ENCODE peak calls at places on chromosomes 11 and 22, in nine cellular contexts. One of them, this sample, is unnamed.

GRCh38 chr11:122101625-122102291 is 14.3 kb downstream of the BLID start:
- DNase-seq in body of pancreas: peak; percentile 55
- DNase-seq in heart left ventricle: peak; percentile 66
- DNase-seq in NB4: no peak
- DNase-seq in H1: peak; percentile 58
- DNase-seq in sigmoid colon: peak; percentile 89
- DNase-seq in IMR-90: peak; percentile 85
- DNase-seq in breast epithelium: peak; percentile 62
- DNase-seq in esophagus squamous epithelium: no peak
- DNase-seq in this sample: no peak

GRCh38 chr11:128981254-128981653 is 38.6 kb upstream of the TP53AIP1 start:
- DNase-seq in NB4: no peak
- DNase-seq in esophagus squamous epithelium: no peak
- DNase-seq in sigmoid colon: no peak
- DNase-seq in breast epithelium: no peak
- DNase-seq in body of pancreas: no peak
- DNase-seq in H1: no peak
- DNase-seq in heart left ventricle: no peak
- DNase-seq in IMR-90: no peak
- DNase-seq in this sample: no peak

GRCh38 chr11:73647459-73648100 is 1.2 kb downstream of the PLEKHB1 start:
- DNase-seq in sigmoid colon: peak; percentile 95
- DNase-seq in esophagus squamous epithelium: peak; percentile 56
- DNase-seq in heart left ventricle: peak; percentile 93
- DNase-seq in breast epithelium: peak; percentile 83
- DNase-seq in NB4: peak; percentile 39
- DNase-seq in body of pancreas: peak; percentile 94
- DNase-seq in IMR-90: peak; percentile 70
- DNase-seq in H1: peak; percentile 70
- DNase-seq in this sample: peak; percentile 94

GRCh38 chr11:13449522-13449921 is 13.5 kb downstream of the BTBD10 start:
- DNase-seq in sigmoid colon: no peak
- DNase-seq in heart left ventricle: no peak
- DNase-seq in NB4: no peak
- DNase-seq in IMR-90: no peak
- DNase-seq in breast epithelium: no peak
- DNase-seq in esophagus squamous epithelium: no peak
- DNase-seq in body of pancreas: no peak
- DNase-seq in H1: no peak
- DNase-seq in this sample: no peak

GRCh38 chr11:60844870-60845221 is 2.9 kb downstream of the CCDC86 start:
- DNase-seq in H1: no peak
- DNase-seq in body of pancreas: no peak
- DNase-seq in NB4: no peak
- DNase-seq in heart left ventricle: no peak
- DNase-seq in breast epithelium: no peak
- DNase-seq in sigmoid colon: no peak
- DNase-seq in IMR-90: no peak
- DNase-seq in esophagus squamous epithelium: no peak
- DNase-seq in this sample: no peak

GRCh38 chr11:78244546-78245315 is 56.0 kb downstream of the USP35 start:
- DNase-seq in NB4: no peak
- DNase-seq in heart left ventricle: no peak
- DNase-seq in breast epithelium: no peak
- DNase-seq in H1: no peak
- DNase-seq in IMR-90: no peak
- DNase-seq in esophagus squamous epithelium: no peak
- DNase-seq in body of pancreas: no peak
- DNase-seq in sigmoid colon: no peak
- DNase-seq in this sample: no peak

GRCh38 chr11:112975493-112975892 is 14.3 kb downstream of the NCAM1 start:
- DNase-seq in H1: no peak
- DNase-seq in sigmoid colon: no peak
- DNase-seq in IMR-90: no peak
- DNase-seq in heart left ventricle: no peak
- DNase-seq in breast epithelium: no peak
- DNase-seq in NB4: no peak
- DNase-seq in body of pancreas: no peak
- DNase-seq in esophagus squamous epithelium: no peak
- DNase-seq in this sample: no peak

GRCh38 chr11:115892016-115892415 is 387.8 kb upstream of the CADM1 start:
- DNase-seq in sigmoid colon: no peak
- DNase-seq in H1: no peak
- DNase-seq in heart left ventricle: no peak
- DNase-seq in body of pancreas: no peak
- DNase-seq in IMR-90: no peak
- DNase-seq in esophagus squamous epithelium: no peak
- DNase-seq in NB4: no peak
- DNase-seq in breast epithelium: no peak
- DNase-seq in this sample: no peak

GRCh38 chr11:71101606-71102005 is 150.8 kb downstream of the SHANK2 start:
- DNase-seq in esophagus squamous epithelium: no peak
- DNase-seq in IMR-90: no peak
- DNase-seq in sigmoid colon: no peak
- DNase-seq in breast epithelium: no peak
- DNase-seq in body of pancreas: no peak
- DNase-seq in NB4: no peak
- DNase-seq in heart left ventricle: no peak
- DNase-seq in H1: no peak
- DNase-seq in this sample: no peak

GRCh38 chr22:46054091-46054877 is 77.3 kb upstream of the WNT7B start:
- DNase-seq in breast epithelium: peak; percentile 66
- DNase-seq in body of pancreas: peak; percentile 67
- DNase-seq in IMR-90: peak; percentile 45
- DNase-seq in H1: no peak
- DNase-seq in sigmoid colon: peak; percentile 90
- DNase-seq in NB4: no peak
- DNase-seq in heart left ventricle: peak; percentile 90
- DNase-seq in esophagus squamous epithelium: no peak
- DNase-seq in this sample: peak; percentile 52

GRCh38 chr11:107576497-107577086 is 11.1 kb upstream of the ALKBH8 start:
- DNase-seq in H1: no peak
- DNase-seq in heart left ventricle: peak; percentile 56
- DNase-seq in sigmoid colon: no peak
- DNase-seq in body of pancreas: peak; percentile 48
- DNase-seq in breast epithelium: no peak
- DNase-seq in esophagus squamous epithelium: no peak
- DNase-seq in IMR-90: peak; percentile 47
- DNase-seq in NB4: peak; percentile 48
- DNase-seq in this sample: peak; percentile 58

GRCh38 chr11:15114501-15115475 is at the start of gene INSC:
- DNase-seq in IMR-90: peak; percentile 8
- DNase-seq in H1: no peak
- DNase-seq in sigmoid colon: no peak
- DNase-seq in body of pancreas: peak; percentile 29
- DNase-seq in esophagus squamous epithelium: no peak
- DNase-seq in breast epithelium: no peak
- DNase-seq in NB4: no peak
- DNase-seq in heart left ventricle: no peak
- DNase-seq in this sample: no peak

GRCh38 chr11:117171007-117171647 is 7.4 kb upstream of the SIDT2 start:
- DNase-seq in sigmoid colon: no peak
- DNase-seq in esophagus squamous epithelium: no peak
- DNase-seq in H1: no peak
- DNase-seq in breast epithelium: no peak
- DNase-seq in NB4: no peak
- DNase-seq in body of pancreas: no peak
- DNase-seq in heart left ventricle: no peak
- DNase-seq in IMR-90: peak; percentile 47
- DNase-seq in this sample: peak; percentile 18

GRCh38 chr11:117171648-117172051 is 6.9 kb upstream of the SIDT2 start:
- DNase-seq in esophagus squamous epithelium: no peak
- DNase-seq in H1: no peak
- DNase-seq in breast epithelium: no peak
- DNase-seq in heart left ventricle: no peak
- DNase-seq in NB4: no peak
- DNase-seq in body of pancreas: no peak
- DNase-seq in sigmoid colon: no peak
- DNase-seq in IMR-90: peak; percentile 54
- DNase-seq in this sample: peak; percentile 17

GRCh38 chr11:117172678-117173421 is 5.7 kb upstream of the SIDT2 start:
- DNase-seq in IMR-90: no peak
- DNase-seq in H1: no peak
- DNase-seq in heart left ventricle: no peak
- DNase-seq in body of pancreas: no peak
- DNase-seq in breast epithelium: no peak
- DNase-seq in esophagus squamous epithelium: no peak
- DNase-seq in NB4: no peak
- DNase-seq in sigmoid colon: no peak
- DNase-seq in this sample: peak; percentile 24

GRCh38 chr11:117169726-117170125 is 8.8 kb upstream of the SIDT2 start:
- DNase-seq in esophagus squamous epithelium: no peak
- DNase-seq in body of pancreas: no peak
- DNase-seq in H1: no peak
- DNase-seq in sigmoid colon: no peak
- DNase-seq in breast epithelium: no peak
- DNase-seq in heart left ventricle: no peak
- DNase-seq in NB4: no peak
- DNase-seq in IMR-90: no peak
- DNase-seq in this sample: no peak

DNA sequence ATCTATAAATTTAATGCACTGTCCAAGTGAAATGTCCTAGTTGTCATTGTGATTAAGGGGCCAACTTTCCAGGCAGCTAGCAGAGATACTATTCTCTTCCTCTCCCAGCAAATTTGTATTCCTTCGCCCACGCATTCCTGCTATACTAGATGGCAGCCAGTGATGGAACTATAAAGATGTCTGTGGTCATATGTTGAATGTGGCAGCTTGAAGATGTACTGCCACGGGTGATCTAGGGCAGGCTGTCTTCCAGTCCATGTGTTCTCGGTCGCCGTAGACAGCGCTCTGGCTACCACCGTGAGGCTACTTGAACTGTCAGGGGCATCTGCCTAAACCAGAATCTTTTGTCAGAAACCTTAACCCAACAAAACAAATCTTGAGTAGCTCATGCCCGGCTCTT is 8.3 kb upstream of the SIDT2 start:
- DNase-seq in heart left ventricle: no peak
- DNase-seq in NB4: no peak
- DNase-seq in H1: no peak
- DNase-seq in sigmoid colon: no peak
- DNase-seq in IMR-90: peak; percentile 26
- DNase-seq in esophagus squamous epithelium: no peak
- DNase-seq in breast epithelium: no peak
- DNase-seq in body of pancreas: no peak
- DNase-seq in this sample: no peak
- TF ChIP-seq POLR2A in heart left ventricle: no peak
- TF ChIP-seq POLR2A in NB4: no peak
- TF ChIP-seq POLR2A in H1: no peak
- TF ChIP-seq POLR2A in sigmoid colon: no peak
- TF ChIP-seq POLR2A in IMR-90: no peak
- TF ChIP-seq POLR2A in esophagus squamous epithelium: no peak
- TF ChIP-seq POLR2A in breast epithelium: no peak
- TF ChIP-seq POLR2A in body of pancreas: no peak
- TF ChIP-seq POLR2A in this sample: no peak

GRCh38 chr11:3642071-3642951 is 519 bp upstream of the ART5 start:
- DNase-seq in NB4: peak; percentile 65
- DNase-seq in body of pancreas: peak; percentile 82
- DNase-seq in IMR-90: peak; percentile 58
- DNase-seq in heart left ventricle: peak; percentile 91
- DNase-seq in H1: peak; percentile 88
- DNase-seq in sigmoid colon: peak; percentile 88
- DNase-seq in esophagus squamous epithelium: no peak
- DNase-seq in breast epithelium: peak; percentile 61
- DNase-seq in this sample: peak; percentile 85
- TF ChIP-seq POLR2A in NB4: no peak
- TF ChIP-seq POLR2A in body of pancreas: no peak
- TF ChIP-seq POLR2A in IMR-90: no peak
- TF ChIP-seq POLR2A in heart left ventricle: peak; percentile 75
- TF ChIP-seq POLR2A in H1: peak; percentile 48
- TF ChIP-seq POLR2A in sigmoid colon: no peak
- TF ChIP-seq POLR2A in esophagus squamous epithelium: no peak
- TF ChIP-seq POLR2A in breast epithelium: no peak
- TF ChIP-seq POLR2A in this sample: no peak

GRCh38 chr22:43955883-43956286 is 643 bp downstream of the SAMM50 start:
- DNase-seq in NB4: peak; percentile 68
- DNase-seq in heart left ventricle: no peak
- DNase-seq in esophagus squamous epithelium: no peak
- DNase-seq in breast epithelium: no peak
- DNase-seq in H1: no peak
- DNase-seq in body of pancreas: no peak
- DNase-seq in IMR-90: no peak
- DNase-seq in sigmoid colon: no peak
- DNase-seq in this sample: no peak

GRCh38 chr22:43953988-43954771 is 1.1 kb upstream of the SAMM50 start:
- DNase-seq in esophagus squamous epithelium: no peak
- DNase-seq in NB4: peak; percentile 42
- DNase-seq in IMR-90: no peak
- DNase-seq in H1: no peak
- DNase-seq in breast epithelium: no peak
- DNase-seq in body of pancreas: no peak
- DNase-seq in heart left ventricle: no peak
- DNase-seq in sigmoid colon: no peak
- DNase-seq in this sample: no peak

GRCh38 chr22:43956383-43956782 is 1.1 kb downstream of the SAMM50 start:
- DNase-seq in breast epithelium: no peak
- DNase-seq in esophagus squamous epithelium: no peak
- DNase-seq in heart left ventricle: no peak
- DNase-seq in NB4: no peak
- DNase-seq in sigmoid colon: no peak
- DNase-seq in IMR-90: no peak
- DNase-seq in H1: no peak
- DNase-seq in body of pancreas: no peak
- DNase-seq in this sample: no peak

GRCh38 chr22:43956805-43957463 is 1.7 kb downstream of the SAMM50 start:
- DNase-seq in breast epithelium: no peak
- DNase-seq in sigmoid colon: no peak
- DNase-seq in esophagus squamous epithelium: no peak
- DNase-seq in IMR-90: no peak
- DNase-seq in H1: no peak
- DNase-seq in NB4: no peak
- DNase-seq in heart left ventricle: no peak
- DNase-seq in body of pancreas: no peak
- DNase-seq in this sample: no peak

GRCh38 chr22:43955040-43955882 is at the start of gene SAMM50:
- DNase-seq in H1: peak; percentile 54
- DNase-seq in sigmoid colon: peak; percentile 96
- DNase-seq in body of pancreas: peak; percentile 89
- DNase-seq in esophagus squamous epithelium: peak; percentile 53
- DNase-seq in NB4: peak; percentile 95
- DNase-seq in IMR-90: peak; percentile 89
- DNase-seq in heart left ventricle: peak; percentile 96
- DNase-seq in breast epithelium: peak; percentile 88
- DNase-seq in this sample: peak; percentile 94
- TF ChIP-seq POLR2A in H1: no peak
- TF ChIP-seq POLR2A in sigmoid colon: peak; percentile 41
- TF ChIP-seq POLR2A in body of pancreas: peak; percentile 76
- TF ChIP-seq POLR2A in esophagus squamous epithelium: no peak
- TF ChIP-seq POLR2A in NB4: peak; percentile 85
- TF ChIP-seq POLR2A in IMR-90: peak; percentile 77
- TF ChIP-seq POLR2A in heart left ventricle: peak; percentile 71
- TF ChIP-seq POLR2A in breast epithelium: peak; percentile 65
- TF ChIP-seq POLR2A in this sample: no peak

DNA sequence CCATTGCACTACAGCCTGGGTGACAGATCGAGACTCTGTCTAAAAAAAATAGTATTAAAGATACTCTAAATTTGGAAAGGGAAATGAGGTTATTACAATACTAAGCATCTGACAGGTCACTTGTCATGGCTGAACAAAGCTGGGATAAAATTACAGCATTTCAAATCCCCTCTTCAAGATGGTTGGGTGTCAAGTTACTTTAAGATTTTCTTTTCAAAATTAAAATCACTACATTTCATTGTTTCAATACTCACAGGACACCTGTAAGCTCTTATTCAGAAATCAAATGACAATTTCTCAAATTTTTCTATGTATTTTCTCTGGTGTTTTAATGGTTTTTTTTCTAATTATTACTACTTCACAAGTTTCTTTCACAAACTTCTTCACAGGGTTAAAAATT is 5.7 kb downstream of the TAF1D start:
- DNase-seq in body of pancreas: no peak
- DNase-seq in H1: no peak
- DNase-seq in NB4: no peak
- DNase-seq in sigmoid colon: no peak
- DNase-seq in IMR-90: no peak
- DNase-seq in heart left ventricle: no peak
- DNase-seq in esophagus squamous epithelium: no peak
- DNase-seq in breast epithelium: no peak
- DNase-seq in this sample: no peak
- TF ChIP-seq POLR2A in body of pancreas: no peak
- TF ChIP-seq POLR2A in H1: no peak
- TF ChIP-seq POLR2A in NB4: no peak
- TF ChIP-seq POLR2A in sigmoid colon: no peak
- TF ChIP-seq POLR2A in IMR-90: no peak
- TF ChIP-seq POLR2A in heart left ventricle: no peak
- TF ChIP-seq POLR2A in esophagus squamous epithelium: no peak
- TF ChIP-seq POLR2A in breast epithelium: no peak
- TF ChIP-seq POLR2A in this sample: no peak